ENCODE peak calls at places on chromosomes 4 and X, in ten cellular contexts. S is NCI-H748 treated with DMSO at 0.1 percent for 48 hours; O is DMS79; P is lung microvascular endothelial cell; W is ecto neural progenitor cell; V is HCEC 1CT; L is GM04504; G is activated T-cell treated with anti-CD3 and anti-CD28 coated beads, Interleukin-2, amount 50 U/mL, for 1 hour; A is heart right ventricle; D is NCI-H526. H is an unnamed sample.

GRCh38 chr4:8585186-8585585 is 5.0 kb downstream of the GPR78 start:
- DNase-seq in S (no peak), O (no peak), P (no peak), W (peak), V (no peak), L (no peak), G (no peak), A (no peak), D (no peak), H (no peak)

GRCh38 chrX:72621619-72622485 is 49.2 kb upstream of the HDAC8 start:
- DNase-seq in S (no peak), O (no peak), P (peak), W (no peak), V (peak), L (no peak), G (no peak), A (no peak), D (no peak), H (no peak)

GRCh38 chr4:34105311-34105710 is 2139.0 kb downstream of the ARAP2 start:
- DNase-seq in S (no peak), O (no peak), P (no peak), W (no peak), V (peak), L (no peak), G (no peak), A (no peak), D (no peak), H (no peak)

GRCh38 chrX:123720486-123720885 is 12.4 kb downstream of the THOC2 start:
- DNase-seq in S (no peak), O (no peak), P (no peak), W (no peak), V (no peak), L (no peak), G (no peak), A (no peak), D (no peak), H (no peak)

GRCh38 chr4:60450054-60450453 is 750.1 kb upstream of the ADGRL3 start:
- DNase-seq in S (no peak), O (no peak), P (no peak), W (no peak), V (no peak), L (no peak), G (no peak), A (no peak), D (no peak), H (no peak)

GRCh38 chrX:41921492-41922124 is 1.7 kb downstream of the CASK start:
- DNase-seq in S (no peak), O (no peak), P (peak), W (no peak), V (peak), L (no peak), G (no peak), A (no peak), D (no peak), H (no peak)

GRCh38 chr4:15337258-15337657 is 90.6 kb upstream of the C1QTNF7 start:
- DNase-seq in S (no peak), O (no peak), P (no peak), W (no peak), V (no peak), L (no peak), G (no peak), A (no peak), D (no peak), H (no peak)

GRCh38 chr4:70236125-70236524 is 6.3 kb upstream of the CSN3 start:
- DNase-seq in S (no peak), O (no peak), P (no peak), W (no peak), V (no peak), L (no peak), G (no peak), A (no peak), D (no peak), H (no peak)

GRCh38 chr4:108170729-108171540 is 2.2 kb upstream of the LEF1 start:
- DNase-seq in S (no peak), O (no peak), P (no peak), W (no peak), V (no peak), L (no peak), G (no peak), A (no peak), D (no peak), H (no peak)

GRCh38 chr4:141027421-141027820 is 105.8 kb downstream of the RNF150 start:
- DNase-seq in S (no peak), O (peak), P (no peak), W (no peak), V (peak), L (no peak), G (no peak), A (no peak), D (no peak), H (peak)

GRCh38 chrX:40176979-40177430 is 79.2 kb upstream of the BCOR start:
- DNase-seq in S (no peak), O (no peak), P (peak), W (peak), V (no peak), L (no peak), G (no peak), A (peak), D (no peak), H (no peak)

GRCh38 chr4:110515676-110516075 is 39.7 kb downstream of the ENPEP start:
- DNase-seq in S (no peak), O (no peak), P (peak), W (no peak), V (no peak), L (no peak), G (peak), A (no peak), D (no peak), H (no peak)

GRCh38 chr4:66169341-66169740 is 499.1 kb upstream of the EPHA5 start:
- DNase-seq in S (peak), O (no peak), P (peak), W (no peak), V (peak), L (no peak), G (no peak), A (no peak), D (no peak), H (no peak)

GRCh38 chr4:153497091-153497531 is 31.0 kb downstream of the TMEM131L start:
- DNase-seq in S (no peak), O (no peak), P (peak), W (no peak), V (peak), L (no peak), G (peak), A (no peak), D (no peak), H (no peak)

GRCh38 chr4:40121515-40121914 is 64.9 kb downstream of the N4BP2 start:
- DNase-seq in S (no peak), O (no peak), P (peak), W (no peak), V (peak), L (peak), G (no peak), A (no peak), D (no peak), H (no peak)

GRCh38 chr4:710116-710515 is 4.5 kb downstream of the PCGF3 start:
- DNase-seq in S (no peak), O (no peak), P (no peak), W (no peak), V (no peak), L (no peak), G (no peak), A (no peak), D (no peak), H (no peak)

GRCh38 chrX:119266364-119266995 is 30.4 kb downstream of the PGRMC1 start:
- DNase-seq in S (no peak), O (no peak), P (peak), W (no peak), V (peak), L (no peak), G (peak), A (no peak), D (no peak), H (no peak)

H was measured in DMS 273 treated with DMSO at 0.1 percent for 48 hours.